ENCODE peak calls at places on chromosomes 11 and 22, in five cellular contexts. S, E, O, K and J are unnamed samples.

GRCh38 chr22:24105661-24106060 is 75.6 kb upstream of the SUSD2 start:
- DNase-seq in S (no peak), E (no peak), K (no peak), O (no peak), J (no peak)

GRCh38 chr11:120501976-120502755 is 9.4 kb upstream of the GRIK4 start:
- DNase-seq in E (no peak), K (no peak), S (no peak), O (no peak), J (no peak)

GRCh38 chr22:33544707-33545106 is 375.6 kb downstream of the LARGE1 start:
- DNase-seq in S (no peak), O (no peak), E (peak), K (no peak), J (no peak)

GRCh38 chr11:33256031-33256807 is 962 bp upstream of the HIPK3 start:
- DNase-seq in S (no peak), E (no peak), K (no peak), O (peak), J (no peak)

GRCh38 chr11:130454495-130455262 is 6.2 kb downstream of the ADAMTS15 start:
- DNase-seq in S (no peak), E (peak), K (no peak), O (no peak), J (no peak)

GRCh38 chr11:20623258-20623657 is 23.9 kb downstream of the SLC6A5 start:
- DNase-seq in S (no peak), O (no peak), E (no peak), K (no peak), J (no peak)

GRCh38 chr11:121763526-121763925 is 310.8 kb upstream of the SORL1-AS1 start:
- DNase-seq in S (no peak), E (no peak), K (no peak), O (no peak), J (no peak)

GRCh38 chr11:83006877-83007330 is 64.8 kb downstream of the RAB30 start:
- DNase-seq in S (no peak), K (peak), E (no peak), O (no peak), J (no peak)

GRCh38 chr11:27075192-27075591 is 34.6 kb downstream of the BBOX1 start:
- DNase-seq in S (no peak), K (no peak), O (no peak), E (peak), J (no peak)

GRCh38 chr11:72838691-72839305 is 24.6 kb downstream of the ATG16L2 start:
- DNase-seq in S (no peak), O (no peak), E (no peak), K (no peak), J (no peak)

GRCh38 chr11:69637601-69637955 is 3.4 kb upstream of the CCND1 start:
- DNase-seq in K (no peak), S (no peak), O (no peak), E (no peak), J (no peak)

GRCh38 chr22:23220485-23221350 is 40.4 kb downstream of the BCR start:
- DNase-seq in S (no peak), O (no peak), K (no peak), E (no peak), J (no peak)

GRCh38 chr11:108947654-108948570 is 283.0 kb downstream of the DDX10 start:
- DNase-seq in K (no peak), S (no peak), E (peak), O (no peak), J (peak)

GRCh38 chr11:133947298-133947905 is 9.4 kb downstream of the IGSF9B start:
- DNase-seq in O (peak), K (no peak), S (peak), E (peak), J (no peak)

GRCh38 chr11:132831272-132831671 is 701.0 kb downstream of the OPCML start:
- DNase-seq in K (no peak), S (no peak), E (no peak), O (no peak), J (no peak)

GRCh38 chr11:79087957-79088318 is 352.9 kb downstream of the TENM4 start:
- DNase-seq in K (no peak), E (peak), O (no peak), S (no peak), J (no peak)

GRCh38 chr11:73393011-73393380 is 16.8 kb downstream of the RELT start:
- DNase-seq in K (no peak), O (no peak), E (peak), S (no peak), J (no peak)

GRCh38 chr11:65468874-65469333 is 29.9 kb upstream of the MALAT1 start:
- DNase-seq in K (peak), E (no peak), O (peak), S (peak), J (no peak)

GRCh38 chr11:117134431-117134830 is 9.7 kb upstream of the PAFAH1B2 start:
- DNase-seq in S (no peak), O (no peak), K (no peak), E (no peak), J (no peak)

GRCh38 chr22:37237371-37238268 is 6.4 kb downstream of the RAC2 start:
- DNase-seq in S (no peak), E (no peak), K (no peak), O (no peak), J (no peak)

GRCh38 chr11:29328961-29329441 is 687.8 kb downstream of the KCNA4 start:
- DNase-seq in E (peak), S (peak), O (peak), K (no peak), J (peak)

GRCh38 chr22:25453058-25453457 is 111.4 kb upstream of the GRK3 start:
- DNase-seq in K (no peak), E (no peak), S (no peak), O (no peak), J (no peak)

GRCh38 chr11:2672553-2673249 is 27.1 kb downstream of the KCNQ1OT1 start:
- DNase-seq in S (peak), K (peak), E (no peak), O (no peak), J (no peak)

GRCh38 chr11:84056696-84057095 is 770.5 kb upstream of the CCDC90B start:
- DNase-seq in O (no peak), K (no peak), S (no peak), E (no peak), J (no peak)

GRCh38 chr11:109362059-109362458 is 59.9 kb upstream of the C11orf87 start:
- DNase-seq in K (no peak), S (no peak), O (no peak), E (peak), J (no peak)

GRCh38 chr11:123426766-123427165 is 3.3 kb upstream of the GRAMD1B start:
- DNase-seq in K (no peak), O (no peak), S (no peak), E (no peak), J (no peak)

GRCh38 chr22:43955040-43955882 is at the start of gene SAMM50:
- DNase-seq in O (peak), E (peak), K (peak), S (peak), J (peak)

GRCh38 chr22:43956805-43957463 is 1.7 kb downstream of the SAMM50 start:
- DNase-seq in S (no peak), K (no peak), E (no peak), O (no peak), J (no peak)

GRCh38 chr22:43955883-43956286 is 643 bp downstream of the SAMM50 start:
- DNase-seq in O (no peak), K (no peak), E (no peak), S (no peak), J (no peak)

GRCh38 chr22:43957871-43958270 is 2.6 kb downstream of the SAMM50 start:
- DNase-seq in K (no peak), S (no peak), O (no peak), E (peak), J (no peak)

GRCh38 chr22:43956383-43956782 is 1.1 kb downstream of the SAMM50 start:
- DNase-seq in K (no peak), O (no peak), S (no peak), E (no peak), J (no peak)
- H3K27ac ChIP-seq in K (no peak), O (no peak), S (no peak), E (no peak), J (peak)

DNA sequence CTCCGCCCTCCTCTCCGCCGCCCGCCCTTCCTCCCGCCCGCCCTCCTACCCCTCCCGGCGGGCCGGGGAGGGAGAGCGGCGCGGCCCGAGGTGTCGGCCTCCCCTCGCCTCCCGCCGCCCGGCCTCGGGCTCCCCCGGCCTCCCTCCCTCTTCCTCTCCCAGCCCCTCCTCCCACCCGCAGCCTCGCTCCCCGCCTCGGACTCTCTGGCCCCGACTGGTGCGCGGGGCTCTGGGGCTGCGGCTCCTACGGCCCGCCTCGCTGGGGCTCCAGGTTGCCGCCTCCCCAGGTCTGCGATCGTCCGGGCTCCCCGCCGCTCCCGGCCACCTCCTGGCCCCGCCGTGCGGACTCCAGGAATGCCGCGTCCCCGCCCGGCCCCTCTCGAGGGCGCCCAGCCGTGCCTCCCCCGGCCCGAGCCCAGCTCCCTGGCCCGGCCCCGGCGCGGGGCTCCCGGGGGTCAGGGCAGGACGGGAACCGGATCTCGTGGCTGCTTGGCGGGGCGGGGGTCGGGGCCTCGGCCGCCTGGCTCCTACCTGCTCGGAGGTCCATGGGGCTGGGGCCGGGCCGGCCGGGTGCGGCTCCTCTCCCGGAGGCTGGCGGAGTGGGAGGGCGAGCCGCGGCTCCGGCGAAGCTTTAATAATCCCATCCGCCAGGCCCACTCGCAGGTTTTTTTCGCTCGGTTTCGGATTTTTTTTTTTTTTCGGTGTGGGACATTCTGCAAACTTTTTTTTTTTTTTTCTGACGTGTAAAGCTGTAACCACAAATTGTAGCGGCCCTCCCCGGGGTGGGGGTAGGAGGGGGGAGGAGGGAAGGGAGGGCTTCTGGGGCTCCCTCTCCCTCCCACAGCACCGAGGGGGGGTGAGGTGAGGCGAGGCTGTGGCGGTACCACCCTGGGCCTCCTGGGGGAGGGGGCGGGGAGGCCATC is at the start of gene CLCF1:
- DNase-seq in O (no peak), K (peak), S (peak), E (peak), J (no peak)
- H3K27ac ChIP-seq in O (peak), K (peak), S (peak), E (peak), J (peak)

GRCh38 chr22:27123880-27124279 is 466.5 kb downstream of the MIAT start:
- DNase-seq in O (no peak), S (no peak), E (no peak), K (no peak), J (no peak)
- H3K27ac ChIP-seq in O (no peak), S (no peak), E (no peak), K (no peak), J (no peak)

GRCh38 chr22:49929553-49929979 is 11.1 kb downstream of the CRELD2 start:
- DNase-seq in S (peak), E (no peak), O (peak), K (no peak), J (no peak)
- H3K27ac ChIP-seq in S (no peak), E (no peak), O (no peak), K (no peak), J (no peak)

GRCh38 chr11:86140334-86140733 is 71.5 kb upstream of the PICALM start:
- DNase-seq in K (no peak), S (no peak), O (no peak), E (no peak), J (no peak)

GRCh38 chr11:86141645-86142569 is 73.0 kb upstream of the PICALM start:
- DNase-seq in S (no peak), O (no peak), E (no peak), K (no peak), J (no peak)

GRCh38 chr11:86147004-86147403 is 78.1 kb upstream of the PICALM start:
- DNase-seq in O (no peak), E (no peak), K (no peak), S (no peak), J (no peak)

GRCh38 chr11:86145439-86146156 is 76.7 kb upstream of the PICALM start:
- DNase-seq in O (no peak), E (no peak), S (no peak), K (no peak), J (no peak)

DNA sequence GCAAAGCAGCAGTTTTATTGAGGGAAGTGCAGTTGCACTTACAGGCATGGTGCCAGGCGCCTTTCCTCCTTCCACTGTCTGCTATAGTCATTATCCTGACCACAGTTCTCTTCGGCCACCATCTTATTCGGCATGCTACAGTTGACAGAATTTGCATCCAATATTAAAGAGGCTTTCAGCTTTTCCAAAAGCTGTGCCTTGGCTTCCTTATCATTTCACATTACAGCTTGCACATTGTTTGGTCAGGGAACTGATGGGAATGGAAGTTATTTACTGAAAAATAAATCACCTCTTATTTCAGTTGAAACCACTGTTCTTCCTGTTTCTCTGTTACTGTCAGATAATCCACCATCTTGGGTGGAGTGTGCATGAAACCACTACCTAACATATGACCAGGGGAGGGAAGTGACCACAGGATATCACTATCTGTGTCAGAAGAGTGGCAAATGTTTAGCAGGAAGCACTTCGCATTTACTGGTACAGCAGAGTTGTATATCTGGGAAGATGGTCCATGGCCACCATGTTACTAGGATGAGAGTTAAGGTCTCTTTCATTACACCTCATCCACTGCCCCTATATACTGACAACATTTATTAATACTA is 74.6 kb upstream of the PICALM start:
- DNase-seq in O (no peak), K (peak), E (no peak), S (no peak), J (no peak)
- H3K27ac ChIP-seq in O (no peak), K (no peak), E (no peak), S (no peak), J (no peak)

GRCh38 chr22:31288496-31289235 is 3.6 kb downstream of the PIK3IP1 start:
- DNase-seq in S (no peak), K (no peak), O (no peak), E (no peak), J (no peak)
- H3K27ac ChIP-seq in S (peak), K (no peak), O (no peak), E (no peak), J (no peak)

GRCh38 chr11:561148-562003 is 606 bp downstream of the RASSF7 start:
- DNase-seq in K (peak), S (peak), E (no peak), O (no peak), J (no peak)

GRCh38 chr11:559712-560304 is 730 bp downstream of the LMNTD2 start:
- DNase-seq in K (peak), S (no peak), E (no peak), O (no peak), J (no peak)

GRCh38 chr11:559020-559620 is 1.4 kb downstream of the LMNTD2 start:
- DNase-seq in S (no peak), O (no peak), K (no peak), E (no peak), J (no peak)

GRCh38 chr11:562046-562645 is 1.4 kb downstream of the RASSF7 start:
- DNase-seq in O (no peak), E (no peak), K (no peak), S (no peak), J (no peak)

DNA sequence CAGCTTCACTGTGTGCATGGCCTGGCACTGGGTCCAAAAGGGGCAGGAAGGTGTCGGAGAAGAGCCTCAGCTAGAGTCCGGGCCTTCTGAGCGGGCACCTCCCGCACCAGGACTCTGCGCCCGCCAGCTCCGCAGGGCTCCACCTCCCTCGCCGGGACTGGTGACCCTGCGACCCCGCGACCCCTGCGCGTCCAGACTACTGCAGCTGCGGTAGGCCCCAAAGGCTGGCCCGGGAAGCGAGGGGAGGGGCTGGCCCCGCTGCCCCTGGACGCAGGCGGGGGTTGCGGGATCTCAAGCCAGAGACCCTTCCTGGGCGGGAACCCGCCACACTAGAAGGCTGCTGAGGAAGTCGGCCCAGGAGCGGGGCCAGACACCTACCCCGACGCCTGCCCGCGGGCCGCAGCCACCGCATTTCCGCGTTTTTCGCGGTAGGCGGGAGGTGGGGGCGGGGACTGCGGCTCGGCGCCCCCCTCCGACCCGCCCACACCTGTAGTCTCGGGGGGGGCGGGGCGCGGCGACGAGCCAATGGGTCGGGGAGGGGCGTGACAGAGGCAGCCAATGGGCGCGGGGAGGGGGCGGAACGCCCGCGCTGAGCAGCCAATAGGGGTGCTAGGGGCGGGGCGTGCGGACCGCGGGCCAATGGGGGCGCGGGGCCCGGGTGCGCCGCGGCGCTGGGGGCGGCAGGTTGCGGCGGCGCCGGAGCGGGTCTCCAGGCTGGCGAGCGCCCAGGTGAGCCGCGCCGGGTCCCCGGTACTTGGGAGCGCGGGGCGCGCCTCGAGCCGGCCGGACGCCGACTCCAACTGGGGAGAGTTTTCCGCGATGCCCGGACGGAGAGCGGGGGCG is at the start of the genes LMNTD2 and RASSF7:
- DNase-seq in E (peak), O (peak), K (peak), S (peak), J (no peak)
- H3K27ac ChIP-seq in E (no peak), O (peak), K (peak), S (peak), J (peak)

DNA sequence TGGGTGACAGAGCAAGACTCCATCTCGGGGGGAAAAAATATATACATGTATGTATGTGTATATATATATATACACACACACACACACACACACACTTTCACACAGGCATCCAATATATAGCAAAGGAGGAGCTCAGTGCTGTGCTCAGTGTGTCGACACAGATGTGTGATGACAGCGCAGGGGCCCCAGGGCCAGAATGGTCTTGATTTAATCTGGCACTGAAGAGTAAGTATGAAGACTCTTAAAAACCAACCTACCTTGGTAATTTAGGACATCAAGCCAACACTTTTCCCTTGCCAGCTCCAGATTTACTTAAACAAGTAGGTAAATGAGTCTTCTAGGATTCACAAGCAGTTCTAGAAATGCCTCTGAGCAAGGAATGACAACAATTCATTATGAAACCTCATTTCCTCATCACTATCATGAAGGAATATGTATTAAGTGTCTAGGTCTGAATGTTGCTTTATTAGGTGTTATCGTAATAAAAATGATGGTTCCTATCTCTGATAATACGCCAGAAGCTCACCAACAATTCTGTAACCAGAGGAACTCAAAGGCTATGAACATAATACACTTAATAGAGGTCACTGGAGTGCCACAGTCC is 71.5 kb downstream of the SGSM3 start:
- DNase-seq in O (no peak), S (no peak), E (no peak), K (no peak), J (no peak)
- H3K27ac ChIP-seq in O (no peak), S (no peak), E (no peak), K (no peak), J (no peak)

GRCh38 chr11:46264976-46265375 is 12.5 kb upstream of the CREB3L1 start:
- DNase-seq in S (no peak), E (no peak), O (no peak), K (no peak), J (no peak)

GRCh38 chr11:46260161-46260560 is 17.3 kb upstream of the CREB3L1 start:
- DNase-seq in K (no peak), O (no peak), S (no peak), E (no peak), J (no peak)

GRCh38 chr11:46263120-46263519 is 14.3 kb upstream of the CREB3L1 start:
- DNase-seq in K (no peak), O (no peak), S (no peak), E (no peak), J (no peak)

GRCh38 chr11:46265764-46266163 is 11.7 kb upstream of the CREB3L1 start:
- DNase-seq in S (no peak), E (no peak), O (no peak), K (no peak), J (no peak)

GRCh38 chr11:46264030-46264429 is 13.4 kb upstream of the CREB3L1 start:
- DNase-seq in S (no peak), O (no peak), K (no peak), E (no peak), J (no peak)
- H3K27ac ChIP-seq in S (no peak), O (no peak), K (no peak), E (no peak), J (no peak)